ENCODE peak calls at places on chromosomes 4 and X, in ten cellular contexts. Z is naive thymus-derived CD4-positive, alpha-beta T cell; N is tibial artery; X is CD4-positive, alpha-beta memory T cell; P is CD4-positive, CD25-positive, alpha-beta regulatory T cell; V is right atrium auricular region; W is DND-41; C is Panc1; S is heart right ventricle; E is cardiac muscle cell. R is an unnamed sample.

GRCh38 chr4:174215936-174216699 is 67.3 kb downstream of the FBXO8 start:
- DNase-seq in C (no peak), X (no peak), N (no peak), S (no peak), Z (no peak), V (no peak), W (no peak), P (no peak), E (no peak), R (no peak)

GRCh38 chrX:109911046-109911445 is 91.9 kb upstream of the TMEM164 start:
- DNase-seq in P (no peak), Z (no peak), V (no peak), W (no peak), E (peak; percentile 22), X (no peak), N (no peak), C (peak; percentile 12), S (no peak), R (no peak)

GRCh38 chr4:3786196-3786869 is 20.1 kb downstream of the ADRA2C start:
- DNase-seq in Z (no peak), V (no peak), W (no peak), E (no peak), X (no peak), N (no peak), P (no peak), S (peak; percentile 13), C (no peak), R (no peak)

GRCh38 chrX:154019633-154020499 is at the start of gene IRAK1:
- DNase-seq in S (peak; percentile 29), E (peak; percentile 68), C (no peak), V (no peak), X (peak; percentile 46), Z (peak; percentile 20), P (peak; percentile 58), N (peak; percentile 48), W (peak; percentile 54), R (peak; percentile 47)

GRCh38 chrX:18039023-18039422 is 177.9 kb upstream of the RAI2 start:
- DNase-seq in N (no peak), Z (no peak), V (no peak), P (no peak), W (no peak), S (no peak), X (no peak), E (no peak), C (no peak), R (no peak)

GRCh38 chr4:94766856-94767255 is 9.1 kb downstream of the BMPR1B start:
- DNase-seq in N (no peak), Z (no peak), C (no peak), V (no peak), S (no peak), W (no peak), E (no peak), P (no peak), X (no peak), R (no peak)

GRCh38 chr4:19924761-19925160 is 326.9 kb upstream of the SLIT2 start:
- DNase-seq in W (no peak), X (no peak), C (no peak), P (no peak), N (no peak), S (no peak), Z (no peak), V (no peak), E (peak; percentile 58), R (no peak)

GRCh38 chr4:118848901-118849300 is 13.0 kb upstream of the SEC24D start:
- DNase-seq in C (no peak), Z (no peak), X (no peak), E (no peak), S (no peak), N (no peak), V (no peak), W (no peak), P (no peak), R (no peak)

GRCh38 chrX:154484255-154485149 is 1.9 kb downstream of the UBL4A start:
- DNase-seq in N (no peak), X (no peak), P (peak; percentile 13), V (no peak), C (no peak), S (no peak), W (no peak), E (no peak), Z (no peak), R (no peak)

GRCh38 chr4:6695660-6696581 is 2.2 kb downstream of the S100P start:
- DNase-seq in W (peak; percentile 69), Z (peak; percentile 74), C (no peak), E (no peak), S (no peak), V (no peak), N (no peak), P (peak; percentile 94), X (peak; percentile 83), R (peak; percentile 60)

GRCh38 chrX:132094169-132094568 is 33.7 kb downstream of the FRMD7 start:
- DNase-seq in P (no peak), X (no peak), N (no peak), W (no peak), S (no peak), Z (no peak), C (no peak), E (peak; percentile 29), V (no peak), R (no peak)

GRCh38 chr4:123546123-123546654 is 149.6 kb downstream of the SPRY1 start:
- DNase-seq in E (no peak), N (no peak), V (no peak), P (no peak), S (no peak), X (no peak), Z (no peak), C (no peak), W (no peak), R (no peak)

GRCh38 chrX:103631145-103631544 is 2.4 kb downstream of the TCEAL1 start:
- DNase-seq in E (no peak), S (no peak), X (no peak), C (no peak), N (no peak), Z (no peak), P (no peak), W (no peak), V (no peak), R (no peak)

GRCh38 chrX:24672701-24673190 is 21.0 kb upstream of the POLA1 start:
- DNase-seq in V (no peak), C (no peak), Z (no peak), W (no peak), X (no peak), S (no peak), N (no peak), P (no peak), E (peak; percentile 8), R (no peak)

GRCh38 chr4:70559216-70559830 is 32.7 kb upstream of the AMBN start:
- DNase-seq in E (peak; percentile 66), Z (no peak), S (peak; percentile 33), X (peak; percentile 10), N (peak; percentile 47), V (no peak), P (peak; percentile 40), W (peak; percentile 52), C (peak; percentile 24), R (peak; percentile 42)

GRCh38 chrX:2549874-2550273 is 49.1 kb upstream of the DHRSX start:
- DNase-seq in X (no peak), N (no peak), W (no peak), E (no peak), V (no peak), Z (no peak), C (no peak), S (no peak), P (no peak), R (no peak)

GRCh38 chr4:73848183-73848777 is 4.8 kb upstream of the PF4V1 start:
- DNase-seq in V (no peak), N (no peak), P (no peak), S (no peak), E (no peak), C (no peak), W (no peak), X (no peak), Z (no peak), R (no peak)
- H3K27ac ChIP-seq in V (no peak overlapping the region), N (no peak overlapping the region), P (no peak overlapping the region), S (no peak overlapping the region), E (no peak overlapping the region), C (no peak overlapping the region), W (no peak overlapping the region), X (no peak overlapping the region), Z (no peak overlapping the region), R (no peak overlapping the region)

DNA sequence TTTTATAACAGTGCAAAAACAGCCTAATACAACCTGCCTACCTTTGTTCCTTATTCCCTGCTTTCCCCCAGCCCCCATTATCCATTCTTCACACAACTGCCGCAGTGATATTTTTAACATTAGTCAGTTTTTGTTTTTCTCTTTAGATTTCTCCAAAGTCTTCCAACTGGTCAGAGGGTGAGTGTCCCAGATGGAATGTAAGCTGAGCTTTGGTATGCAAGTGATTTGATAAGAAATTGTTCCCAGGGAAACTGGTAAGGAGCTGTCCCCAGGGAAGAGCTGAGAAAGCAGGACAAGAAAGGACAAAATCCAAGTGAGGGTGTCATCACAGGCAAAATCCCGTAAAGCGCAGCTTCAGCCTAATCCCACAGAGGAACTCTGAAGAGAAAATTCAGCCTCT is 475.5 kb upstream of the ADGRL3 start:
- DNase-seq in S (peak; percentile 22), V (no peak), W (no peak), N (no peak), E (peak; percentile 88), P (no peak), C (no peak), Z (no peak), X (no peak), R (no peak)
- H3K4me1 ChIP-seq in S (no peaks in the 10 kb centered on the region), V (no peaks in the 10 kb centered on the region), W (no peaks in the 10 kb centered on the region), N (peaks cover 46% of the 10 kb centered on the region), E (peaks cover 5% of the 10 kb centered on the region), P (no peaks in the 10 kb centered on the region), C (no peaks in the 10 kb centered on the region), Z (no peaks in the 10 kb centered on the region), X (no peaks in the 10 kb centered on the region), R (no peaks in the 10 kb centered on the region)

DNA sequence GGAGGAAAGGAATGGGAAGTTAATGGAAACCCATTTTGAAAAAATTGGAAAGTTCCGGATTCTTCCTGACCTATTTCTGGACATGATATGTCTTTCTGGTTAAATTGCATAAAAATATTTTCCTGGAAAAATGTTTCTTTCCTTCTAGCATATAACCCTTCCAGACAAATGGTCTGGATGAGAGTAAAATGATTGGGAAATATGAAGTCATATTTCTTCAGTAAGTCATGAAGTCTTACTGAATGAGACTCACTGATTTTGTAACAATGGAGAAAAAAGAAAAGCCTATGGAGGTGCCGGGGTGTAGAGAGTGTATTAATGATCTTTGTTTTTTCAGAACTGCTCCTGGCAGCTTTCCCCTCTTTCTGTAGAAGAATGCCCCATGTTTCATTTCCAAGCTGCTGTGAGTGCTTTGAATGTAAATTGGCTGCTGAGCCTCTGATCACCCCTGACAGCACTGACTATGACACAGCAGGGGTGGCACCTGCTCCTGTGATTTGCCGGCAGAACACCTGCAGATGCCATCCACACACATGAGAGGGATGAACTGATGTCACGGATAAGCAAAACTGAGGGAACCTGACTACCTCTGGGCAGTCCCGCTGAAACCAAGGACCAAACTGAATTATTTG is 19.7 kb upstream of the ZNF41 start:
- DNase-seq in P (no peak), V (no peak), N (no peak), W (no peak), S (no peak), Z (no peak), X (no peak), C (no peak), E (peak; percentile 66), R (no peak)
- H3K27ac ChIP-seq in P (no peak overlapping the region), V (no peak overlapping the region), N (no peak overlapping the region), W (no peak overlapping the region), S (no peak overlapping the region), Z (no peak overlapping the region), X (no peak overlapping the region), C (no peak overlapping the region), E (no peak overlapping the region), R (no peak overlapping the region)

DNA sequence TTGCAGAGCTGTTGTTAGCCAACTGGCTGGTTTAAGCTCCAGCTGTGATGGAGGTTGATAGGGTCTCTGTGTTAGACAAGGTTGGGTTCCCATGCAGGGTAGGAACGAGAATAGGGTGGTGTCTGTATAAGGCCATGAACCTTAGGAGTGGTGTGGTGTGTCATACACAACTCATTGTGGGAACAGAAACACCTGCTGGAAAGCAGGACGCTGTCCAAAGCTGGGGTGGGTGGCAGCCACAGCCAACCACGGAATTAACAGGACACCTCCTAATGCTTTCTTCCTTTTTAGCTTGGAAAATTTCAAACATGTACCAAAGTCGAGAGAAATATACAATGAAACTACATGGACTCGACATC is 94.4 kb downstream of the ARHGAP10 start:
- DNase-seq in P (no peak), Z (no peak), C (no peak), N (no peak), E (no peak), W (no peak), S (no peak), X (no peak), V (no peak), R (no peak)
- H3K4me1 ChIP-seq in P (no peaks in the 10 kb centered on the region), Z (no peaks in the 10 kb centered on the region), C (no peaks in the 10 kb centered on the region), N (peaks cover 100% of the 10 kb centered on the region), E (peaks cover 4% of the 10 kb centered on the region), W (no peaks in the 10 kb centered on the region), S (peaks cover 91% of the 10 kb centered on the region), X (no peaks in the 10 kb centered on the region), V (no peaks in the 10 kb centered on the region), R (peaks cover 36% of the 10 kb centered on the region)

R was measured in lung.